ENCODE peak calls at places on chromosome 13, in six cellular contexts. One of them, this sample, is unnamed.

GRCh38 chr13:112703449-112703848 is 13.6 kb downstream of the ATP11A start:
- DNase-seq in activated T-cell treated with anti-CD3 and anti-CD28 coated beads, Interleukin-2, amount 50 U/mL, for 48 hours: no peak
- DNase-seq in GM04503: no peak
- DNase-seq in iris pigment epithelial cell: no peak
- DNase-seq in NCI-H1048: no peak
- DNase-seq in NCI-H2171 treated with DMSO at 0.1 percent for 48 hours: no peak
- DNase-seq in this sample: no peak

GRCh38 chr13:46666727-46667456 is 113.9 kb downstream of the LRCH1 start:
- DNase-seq in activated T-cell treated with anti-CD3 and anti-CD28 coated beads, Interleukin-2, amount 50 U/mL, for 48 hours: no peak
- DNase-seq in GM04503: no peak
- DNase-seq in iris pigment epithelial cell: no peak
- DNase-seq in NCI-H1048: no peak
- DNase-seq in NCI-H2171 treated with DMSO at 0.1 percent for 48 hours: no peak
- DNase-seq in this sample: no peak

GRCh38 chr13:111168116-111168515 is 53.0 kb downstream of the ARHGEF7 start:
- DNase-seq in activated T-cell treated with anti-CD3 and anti-CD28 coated beads, Interleukin-2, amount 50 U/mL, for 48 hours: no peak
- DNase-seq in GM04503: no peak
- DNase-seq in iris pigment epithelial cell: no peak
- DNase-seq in NCI-H1048: no peak
- DNase-seq in NCI-H2171 treated with DMSO at 0.1 percent for 48 hours: peak
- DNase-seq in this sample: no peak

GRCh38 chr13:40764587-40765403 is 6.2 kb downstream of the MRPS31 start:
- DNase-seq in activated T-cell treated with anti-CD3 and anti-CD28 coated beads, Interleukin-2, amount 50 U/mL, for 48 hours: peak
- DNase-seq in GM04503: no peak
- DNase-seq in iris pigment epithelial cell: peak
- DNase-seq in NCI-H1048: no peak
- DNase-seq in NCI-H2171 treated with DMSO at 0.1 percent for 48 hours: no peak
- DNase-seq in this sample: no peak

GRCh38 chr13:74586839-74587238 is 452.6 kb upstream of the KLF12 start:
- DNase-seq in activated T-cell treated with anti-CD3 and anti-CD28 coated beads, Interleukin-2, amount 50 U/mL, for 48 hours: no peak
- DNase-seq in GM04503: no peak
- DNase-seq in iris pigment epithelial cell: no peak
- DNase-seq in NCI-H1048: no peak
- DNase-seq in NCI-H2171 treated with DMSO at 0.1 percent for 48 hours: no peak
- DNase-seq in this sample: no peak

GRCh38 chr13:22092791-22093545 is 422.1 kb downstream of the FGF9 start:
- DNase-seq in activated T-cell treated with anti-CD3 and anti-CD28 coated beads, Interleukin-2, amount 50 U/mL, for 48 hours: no peak
- DNase-seq in GM04503: no peak
- DNase-seq in iris pigment epithelial cell: no peak
- DNase-seq in NCI-H1048: no peak
- DNase-seq in NCI-H2171 treated with DMSO at 0.1 percent for 48 hours: no peak
- DNase-seq in this sample: no peak

GRCh38 chr13:84479656-84480055 is 597.4 kb upstream of the SLITRK1 start:
- DNase-seq in activated T-cell treated with anti-CD3 and anti-CD28 coated beads, Interleukin-2, amount 50 U/mL, for 48 hours: no peak
- DNase-seq in GM04503: no peak
- DNase-seq in iris pigment epithelial cell: peak
- DNase-seq in NCI-H1048: no peak
- DNase-seq in NCI-H2171 treated with DMSO at 0.1 percent for 48 hours: no peak
- DNase-seq in this sample: no peak

GRCh38 chr13:74574964-74575728 is 440.9 kb upstream of the KLF12 start:
- DNase-seq in activated T-cell treated with anti-CD3 and anti-CD28 coated beads, Interleukin-2, amount 50 U/mL, for 48 hours: no peak
- DNase-seq in GM04503: no peak
- DNase-seq in iris pigment epithelial cell: no peak
- DNase-seq in NCI-H1048: no peak
- DNase-seq in NCI-H2171 treated with DMSO at 0.1 percent for 48 hours: peak
- DNase-seq in this sample: no peak

GRCh38 chr13:71828564-71828963 is 38.4 kb downstream of the DACH1 start:
- DNase-seq in activated T-cell treated with anti-CD3 and anti-CD28 coated beads, Interleukin-2, amount 50 U/mL, for 48 hours: no peak
- DNase-seq in GM04503: no peak
- DNase-seq in iris pigment epithelial cell: no peak
- DNase-seq in NCI-H1048: no peak
- DNase-seq in NCI-H2171 treated with DMSO at 0.1 percent for 48 hours: no peak
- DNase-seq in this sample: no peak

GRCh38 chr13:26482451-26483197 is 74.9 kb upstream of the WASF3 start:
- DNase-seq in activated T-cell treated with anti-CD3 and anti-CD28 coated beads, Interleukin-2, amount 50 U/mL, for 48 hours: peak
- DNase-seq in GM04503: no peak
- DNase-seq in iris pigment epithelial cell: peak
- DNase-seq in NCI-H1048: peak
- DNase-seq in NCI-H2171 treated with DMSO at 0.1 percent for 48 hours: peak
- DNase-seq in this sample: peak

GRCh38 chr13:73216381-73216831 is 157.6 kb downstream of the KLF5 start:
- DNase-seq in activated T-cell treated with anti-CD3 and anti-CD28 coated beads, Interleukin-2, amount 50 U/mL, for 48 hours: no peak
- DNase-seq in GM04503: peak
- DNase-seq in iris pigment epithelial cell: peak
- DNase-seq in NCI-H1048: no peak
- DNase-seq in NCI-H2171 treated with DMSO at 0.1 percent for 48 hours: no peak
- DNase-seq in this sample: no peak

GRCh38 chr13:30972888-30973377 is 40.5 kb downstream of the TEX26 start:
- DNase-seq in activated T-cell treated with anti-CD3 and anti-CD28 coated beads, Interleukin-2, amount 50 U/mL, for 48 hours: no peak
- DNase-seq in GM04503: peak
- DNase-seq in iris pigment epithelial cell: peak
- DNase-seq in NCI-H1048: no peak
- DNase-seq in NCI-H2171 treated with DMSO at 0.1 percent for 48 hours: no peak
- DNase-seq in this sample: no peak

GRCh38 chr13:74895042-74895811 is 586.7 kb downstream of the TBC1D4 start:
- DNase-seq in activated T-cell treated with anti-CD3 and anti-CD28 coated beads, Interleukin-2, amount 50 U/mL, for 48 hours: no peak
- DNase-seq in GM04503: no peak
- DNase-seq in iris pigment epithelial cell: no peak
- DNase-seq in NCI-H1048: no peak
- DNase-seq in NCI-H2171 treated with DMSO at 0.1 percent for 48 hours: no peak
- DNase-seq in this sample: no peak

GRCh38 chr13:44273991-44274810 is 99.4 kb upstream of the SERP2 start:
- DNase-seq in activated T-cell treated with anti-CD3 and anti-CD28 coated beads, Interleukin-2, amount 50 U/mL, for 48 hours: peak
- DNase-seq in GM04503: no peak
- DNase-seq in iris pigment epithelial cell: peak
- DNase-seq in NCI-H1048: no peak
- DNase-seq in NCI-H2171 treated with DMSO at 0.1 percent for 48 hours: no peak
- DNase-seq in this sample: peak

GRCh38 chr13:114148521-114148855 is 16.1 kb upstream of the RASA3 start:
- DNase-seq in activated T-cell treated with anti-CD3 and anti-CD28 coated beads, Interleukin-2, amount 50 U/mL, for 48 hours: peak
- DNase-seq in GM04503: no peak
- DNase-seq in iris pigment epithelial cell: no peak
- DNase-seq in NCI-H1048: no peak
- DNase-seq in NCI-H2171 treated with DMSO at 0.1 percent for 48 hours: peak
- DNase-seq in this sample: peak

GRCh38 chr13:32857689-32858088 is 158.5 kb upstream of the KL start:
- DNase-seq in activated T-cell treated with anti-CD3 and anti-CD28 coated beads, Interleukin-2, amount 50 U/mL, for 48 hours: no peak
- DNase-seq in GM04503: no peak
- DNase-seq in iris pigment epithelial cell: no peak
- DNase-seq in NCI-H1048: no peak
- DNase-seq in NCI-H2171 treated with DMSO at 0.1 percent for 48 hours: no peak
- DNase-seq in this sample: no peak

GRCh38 chr13:42239644-42240043 is 32.3 kb upstream of the AKAP11 start:
- DNase-seq in activated T-cell treated with anti-CD3 and anti-CD28 coated beads, Interleukin-2, amount 50 U/mL, for 48 hours: no peak
- DNase-seq in GM04503: no peak
- DNase-seq in iris pigment epithelial cell: peak
- DNase-seq in NCI-H1048: no peak
- DNase-seq in NCI-H2171 treated with DMSO at 0.1 percent for 48 hours: no peak
- DNase-seq in this sample: no peak

GRCh38 chr13:111241862-111242261 is 78.6 kb upstream of the TEX29 start:
- DNase-seq in activated T-cell treated with anti-CD3 and anti-CD28 coated beads, Interleukin-2, amount 50 U/mL, for 48 hours: no peak
- DNase-seq in GM04503: no peak
- DNase-seq in iris pigment epithelial cell: no peak
- DNase-seq in NCI-H1048: no peak
- DNase-seq in NCI-H2171 treated with DMSO at 0.1 percent for 48 hours: no peak
- DNase-seq in this sample: no peak

GRCh38 chr13:95902736-95903135 is 150.5 kb downstream of the UGGT2 start:
- DNase-seq in activated T-cell treated with anti-CD3 and anti-CD28 coated beads, Interleukin-2, amount 50 U/mL, for 48 hours: no peak
- DNase-seq in GM04503: no peak
- DNase-seq in iris pigment epithelial cell: no peak
- DNase-seq in NCI-H1048: no peak
- DNase-seq in NCI-H2171 treated with DMSO at 0.1 percent for 48 hours: no peak
- DNase-seq in this sample: no peak

GRCh38 chr13:44052843-44053607 is 173.3 kb downstream of the LACC1 start:
- DNase-seq in activated T-cell treated with anti-CD3 and anti-CD28 coated beads, Interleukin-2, amount 50 U/mL, for 48 hours: no peak
- DNase-seq in GM04503: no peak
- DNase-seq in iris pigment epithelial cell: peak
- DNase-seq in NCI-H1048: no peak
- DNase-seq in NCI-H2171 treated with DMSO at 0.1 percent for 48 hours: no peak
- DNase-seq in this sample: no peak

GRCh38 chr13:19984430-19985218 is 26.1 kb downstream of the ZMYM2 start:
- DNase-seq in activated T-cell treated with anti-CD3 and anti-CD28 coated beads, Interleukin-2, amount 50 U/mL, for 48 hours: no peak
- DNase-seq in GM04503: peak
- DNase-seq in iris pigment epithelial cell: peak
- DNase-seq in NCI-H1048: no peak
- DNase-seq in NCI-H2171 treated with DMSO at 0.1 percent for 48 hours: peak
- DNase-seq in this sample: no peak

GRCh38 chr13:95243207-95243606 is 58.0 kb downstream of the ABCC4 start:
- DNase-seq in activated T-cell treated with anti-CD3 and anti-CD28 coated beads, Interleukin-2, amount 50 U/mL, for 48 hours: no peak
- DNase-seq in GM04503: no peak
- DNase-seq in iris pigment epithelial cell: no peak
- DNase-seq in NCI-H1048: no peak
- DNase-seq in NCI-H2171 treated with DMSO at 0.1 percent for 48 hours: no peak
- DNase-seq in this sample: no peak

GRCh38 chr13:100526299-100527030 is 62.1 kb downstream of the GGACT start:
- DNase-seq in activated T-cell treated with anti-CD3 and anti-CD28 coated beads, Interleukin-2, amount 50 U/mL, for 48 hours: no peak
- DNase-seq in GM04503: no peak
- DNase-seq in iris pigment epithelial cell: no peak
- DNase-seq in NCI-H1048: no peak
- DNase-seq in NCI-H2171 treated with DMSO at 0.1 percent for 48 hours: peak
- DNase-seq in this sample: no peak

GRCh38 chr13:112842931-112843391 is 126.1 kb upstream of the MCF2L start:
- DNase-seq in activated T-cell treated with anti-CD3 and anti-CD28 coated beads, Interleukin-2, amount 50 U/mL, for 48 hours: no peak
- DNase-seq in GM04503: no peak
- DNase-seq in iris pigment epithelial cell: no peak
- DNase-seq in NCI-H1048: no peak
- DNase-seq in NCI-H2171 treated with DMSO at 0.1 percent for 48 hours: no peak
- DNase-seq in this sample: no peak

GRCh38 chr13:38637576-38637975 is 49.3 kb upstream of the FREM2 start:
- DNase-seq in activated T-cell treated with anti-CD3 and anti-CD28 coated beads, Interleukin-2, amount 50 U/mL, for 48 hours: no peak
- DNase-seq in GM04503: no peak
- DNase-seq in iris pigment epithelial cell: no peak
- DNase-seq in NCI-H1048: no peak
- DNase-seq in NCI-H2171 treated with DMSO at 0.1 percent for 48 hours: no peak
- DNase-seq in this sample: no peak

GRCh38 chr13:96089749-96090239 is at the start of gene HS6ST3:
- DNase-seq in activated T-cell treated with anti-CD3 and anti-CD28 coated beads, Interleukin-2, amount 50 U/mL, for 48 hours: peak
- DNase-seq in GM04503: no peak
- DNase-seq in iris pigment epithelial cell: peak
- DNase-seq in NCI-H1048: peak
- DNase-seq in NCI-H2171 treated with DMSO at 0.1 percent for 48 hours: peak
- DNase-seq in this sample: no peak

GRCh38 chr13:50580684-50581305 is 262.7 kb downstream of the DLEU7 start:
- DNase-seq in activated T-cell treated with anti-CD3 and anti-CD28 coated beads, Interleukin-2, amount 50 U/mL, for 48 hours: no peak
- DNase-seq in GM04503: no peak
- DNase-seq in iris pigment epithelial cell: peak
- DNase-seq in NCI-H1048: no peak
- DNase-seq in NCI-H2171 treated with DMSO at 0.1 percent for 48 hours: no peak
- DNase-seq in this sample: no peak

GRCh38 chr13:106917024-106917491 is 349.1 kb upstream of the ARGLU1 start:
- DNase-seq in activated T-cell treated with anti-CD3 and anti-CD28 coated beads, Interleukin-2, amount 50 U/mL, for 48 hours: no peak
- DNase-seq in GM04503: no peak
- DNase-seq in iris pigment epithelial cell: no peak
- DNase-seq in NCI-H1048: no peak
- DNase-seq in NCI-H2171 treated with DMSO at 0.1 percent for 48 hours: no peak
- DNase-seq in this sample: no peak

This sample was measured in GM19239.